ENCODE peak calls at places on chromosomes 7 and 10, in eight cellular contexts. L is mesendoderm, H is neuronal stem cell, Y is tibial artery, E is aorta, Z is GM23248, A is A673, C is HCT116. X is an unnamed sample. For H3K4me1 and H3K27me3, the result is how much of the 10 kb centered on the place peaks cover.

GRCh38 chr10:65827344-65827743 is 1098.5 kb upstream of the LRRTM3 start:
- DNase-seq in C (no peak), H (no peak), A (no peak), Z (no peak), E (no peak), Y (no peak), L (peak), X (no peak)

GRCh38 chr10:73253226-73253557 is 748 bp upstream of the MRPS16 start:
- DNase-seq in Z (peak), H (no peak), E (no peak), L (peak), C (no peak), Y (no peak), A (no peak), X (no peak)

GRCh38 chr7:22811746-22812280 is 10.8 kb downstream of the TOMM7 start:
- DNase-seq in L (peak), E (no peak), H (no peak), Z (no peak), C (no peak), Y (no peak), A (no peak), X (no peak)

GRCh38 chr10:62063795-62064472 is 162.4 kb downstream of the ARID5B start:
- DNase-seq in E (no peak), C (no peak), L (no peak), H (no peak), Z (peak), A (no peak), Y (no peak), X (peak)

GRCh38 chr10:77386833-77387232 is 250.8 kb downstream of the KCNMA1 start:
- DNase-seq in L (no peak), A (no peak), Y (no peak), H (no peak), C (no peak), Z (peak), E (peak), X (no peak)

GRCh38 chr10:13706175-13706574 is 119.4 kb downstream of the PRPF18 start:
- DNase-seq in Z (no peak), C (no peak), L (no peak), H (no peak), Y (no peak), A (no peak), E (no peak), X (no peak)

GRCh38 chr10:108454224-108454623 is 1289.7 kb upstream of the SORCS1 start:
- DNase-seq in A (no peak), C (no peak), Z (peak), E (no peak), H (no peak), Y (no peak), L (no peak), X (no peak)

GRCh38 chr7:80170445-80170844 is 35.8 kb downstream of the GNAI1 start:
- DNase-seq in Z (no peak), L (no peak), C (no peak), A (no peak), H (no peak), Y (no peak), E (no peak), X (no peak)

GRCh38 chr7:90570373-90570959 is 25.7 kb upstream of the CDK14 start:
- DNase-seq in C (no peak), A (peak), E (no peak), Y (no peak), H (no peak), Z (peak), L (no peak), X (no peak)

GRCh38 chr10:42933454-42934340 is 143.2 kb upstream of the RET start:
- DNase-seq in Y (no peak), Z (no peak), E (no peak), C (no peak), H (no peak), A (peak), L (peak), X (no peak)

GRCh38 chr7:109939207-109939606 is 1151.7 kb upstream of the LRRN3 start:
- DNase-seq in Z (no peak), L (no peak), E (no peak), A (no peak), C (no peak), H (no peak), Y (no peak), X (no peak)

GRCh38 chr10:98323221-98324164 is 55.5 kb upstream of the LOXL4 start:
- DNase-seq in A (no peak), Y (peak), Z (peak), H (no peak), C (peak), L (peak), E (peak), X (peak)

GRCh38 chr7:69747144-69747543 is 148.9 kb downstream of the AUTS2 start:
- DNase-seq in H (no peak), C (no peak), A (no peak), E (no peak), Z (no peak), Y (no peak), L (no peak), X (no peak)

GRCh38 chr7:115297651-115298050 is 375.8 kb downstream of the MDFIC start:
- DNase-seq in L (peak), C (peak), Y (no peak), E (peak), A (peak), Z (peak), H (no peak), X (peak)

GRCh38 chr7:130887182-130888016 is 153.4 kb upstream of the KLF14 start:
- DNase-seq in Z (peak), C (peak), H (no peak), L (peak), E (no peak), Y (no peak), A (peak), X (peak)

GRCh38 chr7:134766779-134767566 is 12.5 kb upstream of the CALD1 start:
- DNase-seq in E (no peak), L (no peak), A (no peak), Z (peak), Y (no peak), C (no peak), H (no peak), X (peak)

GRCh38 chr7:147443942-147444341 is 1146.6 kb upstream of the C7orf33 start:
- DNase-seq in E (no peak), C (no peak), A (no peak), Y (no peak), L (no peak), H (no peak), Z (no peak), X (no peak)

GRCh38 chr7:104922187-104923009 is 91.6 kb upstream of the KMT2E start:
- DNase-seq in C (no peak), H (no peak), E (no peak), Y (no peak), Z (peak), L (no peak), A (no peak), X (no peak)

GRCh38 chr7:34069676-34070075 is 164.3 kb downstream of the BMPER start:
- DNase-seq in Z (peak), H (no peak), L (peak), E (no peak), Y (no peak), A (peak), C (no peak), X (no peak)

GRCh38 chr7:91267558-91267955 is 3.3 kb downstream of the FZD1 start:
- DNase-seq in C (no peak), Y (no peak), Z (peak), H (no peak), A (peak), L (peak), E (peak), X (no peak)

GRCh38 chr10:124296121-124296812 is 122.5 kb downstream of the OAT start:
- DNase-seq in A (no peak), Y (no peak), L (peak), H (no peak), Z (peak), E (peak), C (no peak), X (no peak)

GRCh38 chr7:17041324-17041723 is 159.5 kb upstream of the AGR3 start:
- DNase-seq in E (no peak), Z (peak), L (peak), H (no peak), A (peak), Y (no peak), C (no peak), X (no peak)

GRCh38 chr10:6382081-6382480 is 179.3 kb downstream of the PFKFB3 start:
- DNase-seq in E (no peak), L (no peak), H (no peak), A (peak), C (no peak), Y (no peak), Z (peak), X (no peak)

GRCh38 chr7:49486974-49487919 is 286.2 kb upstream of the VWC2 start:
- DNase-seq in H (no peak), Z (no peak), L (peak), Y (no peak), C (no peak), A (no peak), E (no peak), X (no peak)

GRCh38 chr7:137331378-137331777 is 12.2 kb downstream of the PTN start:
- DNase-seq in H (no peak), Y (no peak), C (no peak), Z (peak), E (no peak), A (no peak), L (no peak), X (no peak)

GRCh38 chr7:73742753-73743641 is 4.4 kb upstream of the ABHD11 start:
- DNase-seq in C (peak), A (no peak), Y (peak), H (peak), L (peak), Z (no peak), E (peak), X (peak)

GRCh38 chr7:137935849-137936508 is 65.9 kb downstream of the CREB3L2 start:
- DNase-seq in A (no peak), E (no peak), C (no peak), Y (no peak), H (no peak), L (peak), Z (no peak), X (no peak)

GRCh38 chr10:73883553-73883952 is 9.2 kb upstream of the CAMK2G start:
- DNase-seq in C (no peak), A (no peak), H (no peak), L (no peak), Z (no peak), Y (no peak), E (no peak), X (no peak)

GRCh38 chr10:26323219-26323618 is 106.6 kb downstream of the GAD2 start:
- DNase-seq in H (no peak), E (no peak), Y (no peak), A (peak), Z (no peak), C (no peak), L (no peak), X (no peak)

GRCh38 chr7:22726345-22726848 is 603 bp upstream of the IL6 start:
- DNase-seq in Z (peak), C (peak), H (peak), A (peak), L (peak), E (no peak), Y (no peak), X (peak)

GRCh38 chr10:59891349-59891748 is 15.0 kb downstream of the CCDC6 start:
- DNase-seq in Z (no peak), L (no peak), Y (no peak), A (no peak), E (no peak), H (no peak), C (no peak), X (no peak)

GRCh38 chr7:87330942-87331341 is 14.5 kb upstream of the CROT start:
- DNase-seq in L (peak), Y (no peak), A (no peak), E (no peak), H (no peak), C (no peak), Z (no peak), X (no peak)

GRCh38 chr10:26475448-26475847 is 37.3 kb downstream of the APBB1IP start:
- DNase-seq in E (no peak), H (no peak), A (no peak), L (no peak), Z (no peak), C (no peak), Y (no peak), X (no peak)

GRCh38 chr10:78231930-78232329 is 198.3 kb downstream of the RPS24 start:
- DNase-seq in L (peak), E (peak), Y (no peak), C (no peak), H (no peak), A (no peak), Z (peak), X (peak)

GRCh38 chr10:11163990-11164805 is 146.5 kb downstream of the CELF2 start:
- DNase-seq in A (no peak), C (no peak), H (peak), Y (no peak), E (no peak), L (no peak), Z (no peak), X (no peak)

GRCh38 chr7:135801045-135801693 is 52.6 kb upstream of the FAM180A start:
- DNase-seq in H (peak), Y (no peak), E (no peak), L (peak), Z (peak), C (peak), A (peak), X (no peak)

DNA sequence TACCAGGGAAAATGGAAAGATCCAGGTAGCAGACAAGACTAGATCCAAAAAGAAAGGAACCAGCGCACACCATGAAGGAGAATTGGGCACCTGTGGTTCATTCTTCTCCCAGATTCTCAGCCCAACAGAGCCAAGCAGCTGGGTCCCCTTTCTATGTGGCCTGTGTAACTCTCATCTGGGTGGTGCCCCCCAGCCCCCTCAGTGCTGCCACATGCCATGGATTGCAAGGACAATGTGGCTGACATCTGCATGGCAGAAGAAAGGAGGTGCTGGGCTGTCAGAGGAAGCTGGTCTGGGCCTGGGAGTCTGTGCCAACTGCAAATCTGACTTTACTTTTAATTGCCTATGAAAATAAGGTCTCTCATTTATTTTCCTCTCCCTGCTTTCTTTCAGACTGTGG is 21.4 kb downstream of the PRSS2 start:
- DNase-seq in A (no peak), Y (no peak), E (no peak), Z (no peak), H (no peak), L (no peak), C (no peak), X (no peak)
- H3K4me1 ChIP-seq in A (under half), Y (under half), E (under half), Z (under half), H (under half), L (under half), C (under half), X (under half)

GRCh38 chr7:39567294-39567693 is 1.1 kb downstream of the YAE1 start:
- DNase-seq in Z (peak), C (no peak), Y (no peak), E (no peak), H (no peak), L (no peak), A (no peak), X (no peak)

GRCh38 chr7:39566056-39566921 is at the start of gene YAE1:
- DNase-seq in Z (peak), H (peak), Y (peak), C (peak), E (peak), L (peak), A (peak), X (peak)

GRCh38 chr7:39560997-39561396 is 5.2 kb upstream of the YAE1 start:
- DNase-seq in C (no peak), H (no peak), Z (no peak), A (no peak), Y (no peak), L (peak), E (no peak), X (no peak)

GRCh38 chr7:39560398-39560797 is 5.8 kb upstream of the YAE1 start:
- DNase-seq in H (no peak), Y (no peak), A (peak), Z (peak), E (no peak), L (no peak), C (no peak), X (no peak)

GRCh38 chr7:39565538-39565937 is 666 bp upstream of the YAE1 start:
- DNase-seq in L (no peak), A (no peak), E (no peak), C (no peak), H (no peak), Y (no peak), Z (peak), X (no peak)
- H3K27me3 ChIP-seq in L (under half), A (under half), E (under half), C (under half), H (under half), Y (under half), Z (under half), X (under half)

DNA sequence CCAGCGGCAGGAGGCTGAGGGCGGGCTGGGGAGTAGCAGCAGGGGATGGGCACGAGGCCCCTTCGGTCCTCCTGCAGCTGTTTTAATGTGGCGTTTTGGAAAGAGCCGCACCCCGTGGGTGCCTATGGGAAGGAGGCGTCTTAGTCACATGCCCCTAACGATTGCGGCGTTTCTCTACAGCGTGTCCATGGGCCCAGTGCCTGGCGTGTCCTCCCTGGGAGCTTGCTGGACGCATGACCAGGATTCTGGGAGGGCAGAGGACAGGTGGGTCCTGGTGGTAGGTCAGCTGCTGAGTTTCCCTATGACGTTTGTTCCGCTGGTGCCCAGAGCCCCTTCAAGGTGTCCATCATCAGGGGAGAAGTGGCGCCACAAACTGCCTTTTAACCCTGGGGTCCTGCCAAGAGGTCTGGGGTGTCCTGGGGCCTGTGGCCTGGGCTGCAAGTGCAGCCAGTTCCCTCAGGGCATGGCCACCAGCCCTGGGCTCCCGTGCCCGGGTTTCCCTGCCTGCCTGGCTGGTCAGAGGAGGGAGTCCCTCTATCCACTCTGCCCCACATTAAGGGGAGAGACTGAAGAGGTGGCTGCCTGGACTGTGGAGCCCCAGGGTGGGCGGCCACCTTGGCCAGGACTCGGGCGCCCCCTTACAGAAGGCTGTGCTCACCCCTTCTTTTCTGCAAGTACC is 48.7 kb downstream of the PWWP2B start:
- DNase-seq in Y (no peak), L (no peak), A (peak), Z (no peak), H (no peak), E (no peak), C (no peak), X (no peak)
- H3K4me1 ChIP-seq in Y (under half), L (under half), A (under half), Z (under half), H (under half), E (under half), C (under half), X (under half)

GRCh38 chr7:157018997-157019591 is 8.6 kb upstream of the MNX1 start:
- DNase-seq in L (peak), Z (no peak), E (no peak), C (no peak), Y (no peak), H (no peak), A (no peak), X (no peak)
- H3K27me3 ChIP-seq in L (half or more), Z (half or more), E (under half), C (under half), Y (half or more), H (half or more), A (half or more), X (under half)

GRCh38 chr7:129649128-129649690 is 37.7 kb downstream of the NRF1 start:
- DNase-seq in A (peak), Y (no peak), C (no peak), E (no peak), Z (no peak), H (no peak), L (no peak), X (no peak)
- H3K4me1 ChIP-seq in A (under half), Y (under half), C (under half), E (under half), Z (under half), H (under half), L (under half), X (under half)

DNA sequence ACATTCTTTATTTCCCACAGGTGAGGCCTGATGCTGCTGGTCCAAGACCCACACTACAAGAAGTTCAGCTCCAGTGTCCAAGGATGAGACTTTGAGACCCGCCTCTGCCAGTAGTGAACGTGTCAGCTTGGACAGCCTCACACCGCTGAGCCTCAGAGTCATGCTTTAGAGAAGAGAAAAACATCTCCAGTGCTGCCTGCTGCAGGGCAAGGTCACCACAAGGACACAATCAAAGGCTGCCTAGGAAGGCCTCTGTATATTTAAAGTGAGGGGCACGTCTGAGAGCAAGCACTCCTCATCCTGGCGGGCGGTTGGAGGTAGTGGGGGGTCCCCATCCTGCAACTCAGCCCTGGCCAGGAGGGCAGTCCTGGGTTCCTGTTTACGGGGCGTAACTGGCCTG is 19.3 kb downstream of the FGFR2 start:
- DNase-seq in L (no peak), H (no peak), C (no peak), E (no peak), Y (no peak), A (no peak), Z (no peak), X (no peak)
- H3K27me3 ChIP-seq in L (under half), H (under half), C (under half), E (under half), Y (under half), A (under half), Z (under half), X (under half)

X was measured in right cardiac atrium.